ENCODE peak calls at places on chromosomes 4 and X, in six cellular contexts. I is tibial artery, H is colonic mucosa, W is right atrium auricular region, O is cardiac fibroblast, J is NT2/D1. Q is an unnamed sample.

GRCh38 chr4:113482325-113482724 is 279.2 kb downstream of the CAMK2D start:
- DNase-seq in W (no peak), O (no peak), I (no peak), H (no peak), J (no peak), Q (no peak)

GRCh38 chrX:140343226-140343873 is 161.5 kb downstream of the SOX3 start:
- DNase-seq in H (no peak), I (no peak), O (no peak), J (no peak), W (no peak), Q (no peak)

GRCh38 chr4:152620915-152621314 is 58.9 kb downstream of the TMEM154 start:
- DNase-seq in O (peak; percentile 18), J (no peak), H (no peak), W (no peak), I (no peak), Q (no peak)

GRCh38 chrX:71976753-71977152 is 66.1 kb downstream of the NHSL2 start:
- DNase-seq in W (no peak), I (no peak), H (no peak), O (peak; percentile 9), J (no peak), Q (no peak)

GRCh38 chrX:21932277-21932996 is 8.1 kb upstream of the SMS start:
- DNase-seq in H (no peak), J (no peak), W (peak; percentile 67), O (peak; percentile 90), I (peak; percentile 74), Q (peak; percentile 61)

GRCh38 chrX:87370865-87371264 is 146.7 kb upstream of the KLHL4 start:
- DNase-seq in I (no peak), J (no peak), O (no peak), W (no peak), H (no peak), Q (no peak)

GRCh38 chr4:114600066-114600552 is 1.5 kb downstream of the UGT8 start:
- DNase-seq in I (no peak), H (no peak), O (no peak), J (no peak), W (no peak), Q (no peak)

GRCh38 chr4:109969909-109970308 is 57.2 kb downstream of the EGF start:
- DNase-seq in W (no peak), I (no peak), O (no peak), J (no peak), H (no peak), Q (no peak)

GRCh38 chr4:22616516-22616915 is 76.2 kb upstream of the GBA3 start:
- DNase-seq in I (no peak), H (no peak), W (no peak), O (no peak), J (peak; percentile 6), Q (no peak)

GRCh38 chr4:70709551-70710080 is 12.1 kb upstream of the RUFY3 start:
- DNase-seq in J (no peak), O (no peak), I (no peak), H (no peak), W (no peak), Q (no peak)

GRCh38 chr4:167903291-167903721 is 189.0 kb upstream of the ANXA10 start:
- DNase-seq in H (no peak), O (peak; percentile 86), W (no peak), J (no peak), I (no peak), Q (no peak)

GRCh38 chr4:142293536-142293935 is 552.6 kb downstream of the INPP4B start:
- DNase-seq in W (no peak), H (no peak), O (peak; percentile 79), J (no peak), I (no peak), Q (no peak)

GRCh38 chrX:107676559-107677378 is 48.5 kb downstream of the PRPS1 start:
- DNase-seq in H (peak; percentile 75), I (peak; percentile 96), J (no peak), W (peak; percentile 91), O (peak; percentile 97), Q (peak; percentile 51)

GRCh38 chrX:107673933-107674479 is 45.7 kb downstream of the PRPS1 start:
- DNase-seq in O (peak; percentile 95), J (no peak), I (peak; percentile 94), W (peak; percentile 93), H (peak; percentile 65), Q (no peak)

GRCh38 chrX:107675823-107676555 is 47.7 kb downstream of the PRPS1 start:
- DNase-seq in I (peak; percentile 81), W (no peak), O (peak; percentile 79), H (no peak), J (no peak), Q (no peak)

GRCh38 chrX:107674480-107675364 is 46.4 kb downstream of the PRPS1 start:
- DNase-seq in H (peak; percentile 66), W (peak; percentile 92), I (peak; percentile 88), J (no peak), O (peak; percentile 92), Q (no peak)

DNA sequence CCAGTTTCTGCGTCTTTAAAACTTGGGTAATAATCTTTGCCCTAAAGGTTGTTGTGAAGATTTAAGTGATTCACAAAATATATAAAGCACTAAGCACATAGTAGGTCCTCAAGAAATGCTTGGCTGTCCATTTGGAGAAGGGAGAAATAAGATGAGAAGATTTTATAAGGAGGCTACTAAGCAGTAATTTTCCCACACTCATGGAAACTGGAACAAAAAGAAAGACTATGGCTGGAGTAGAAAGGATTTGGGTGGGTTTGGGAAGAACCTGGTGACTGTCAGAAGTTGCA is 47.0 kb downstream of the PRPS1 start:
- DNase-seq in W (no peak), I (no peak), H (no peak), J (no peak), O (no peak), Q (no peak)
- H3K4me3 ChIP-seq in W (peak overlapping the region; percentile 42), I (peak overlapping the region; percentile 69), H (no peak overlapping the region), J (no peak overlapping the region), O (peak overlapping the region; percentile 72), Q (no peak overlapping the region)

DNA sequence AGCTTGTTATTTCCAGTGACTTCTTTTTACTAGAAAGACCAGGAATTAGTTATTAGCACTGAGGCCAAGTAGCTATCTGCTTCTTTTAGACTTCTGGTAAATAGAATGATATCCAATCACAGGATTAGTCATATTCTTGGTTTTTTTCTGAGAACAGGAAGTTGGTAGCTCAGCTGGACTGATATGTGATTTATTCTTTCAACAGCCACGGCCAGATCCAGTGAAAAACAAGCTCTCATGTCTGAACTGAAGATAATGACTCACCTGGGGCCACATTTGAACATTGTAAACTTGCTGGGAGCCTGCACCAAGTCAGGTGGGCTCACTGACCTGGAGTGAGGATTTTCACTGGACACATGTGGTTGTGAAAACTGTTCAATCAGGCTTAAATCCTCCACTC is 48.6 kb downstream of the PDGFRA start:
- DNase-seq in I (no peak), W (no peak), J (no peak), H (no peak), O (peak; percentile 85), Q (peak; percentile 53)
- H3K4me3 ChIP-seq in I (no peak overlapping the region), W (no peak overlapping the region), J (no peak overlapping the region), H (no peak overlapping the region), O (no peak overlapping the region), Q (no peak overlapping the region)

GRCh38 chrX:139203681-139204575 is 326.6 kb upstream of the F9 start:
- DNase-seq in W (no peak), I (no peak), J (no peak), O (no peak), H (no peak), Q (no peak)

GRCh38 chrX:139202742-139203410 is 327.7 kb upstream of the F9 start:
- DNase-seq in H (no peak), J (no peak), W (no peak), O (no peak), I (no peak), Q (no peak)

GRCh38 chrX:139206914-139207313 is 323.6 kb upstream of the F9 start:
- DNase-seq in W (no peak), H (no peak), O (no peak), J (no peak), I (no peak), Q (no peak)

GRCh38 chrX:139204576-139204902 is 326.0 kb upstream of the F9 start:
- DNase-seq in H (no peak), O (no peak), J (no peak), I (no peak), W (no peak), Q (no peak)

DNA sequence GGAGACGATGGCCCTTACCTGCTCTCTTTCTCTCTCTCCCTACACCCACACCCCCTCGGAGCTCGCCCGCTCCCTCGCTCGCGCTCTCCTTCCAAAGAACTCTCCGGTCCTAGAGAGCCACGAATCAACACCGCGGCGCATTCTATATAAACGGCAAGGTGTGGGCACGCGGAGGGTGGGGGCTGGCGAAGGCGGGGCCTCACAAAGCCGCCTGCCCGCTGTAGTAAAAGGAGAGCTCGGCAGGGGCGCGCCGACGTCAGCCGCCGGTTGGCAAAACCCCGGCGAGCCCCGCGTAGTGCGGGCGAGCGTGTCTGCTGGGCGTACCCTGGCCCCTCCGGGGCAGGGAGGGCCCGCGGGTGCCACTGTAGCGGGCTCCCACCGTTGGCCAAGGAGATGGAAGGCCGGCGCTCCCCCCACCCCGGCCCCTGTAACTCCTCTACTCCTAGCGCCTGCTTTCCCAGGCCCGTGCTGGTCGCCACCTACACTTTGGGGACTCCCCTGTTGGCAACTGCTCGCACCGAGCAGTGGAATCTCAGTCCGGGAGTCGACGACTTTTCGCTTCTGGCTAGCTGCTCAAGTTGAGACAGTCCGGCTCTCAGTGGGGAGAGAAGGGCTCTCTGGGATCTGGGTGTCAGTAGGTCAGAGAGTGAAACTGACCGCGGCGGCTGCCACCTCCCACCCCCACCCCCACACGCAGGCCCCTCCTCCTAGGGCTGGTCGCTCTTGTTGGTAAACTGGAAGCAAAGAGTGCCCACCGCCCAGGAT is 325.5 kb upstream of the F9 start:
- DNase-seq in W (no peak), I (no peak), H (peak; percentile 24), O (no peak), J (peak; percentile 35), Q (no peak)
- H3K4me3 ChIP-seq in W (peak overlapping the region; percentile 29), I (peak overlapping the region; percentile 46), H (peak overlapping the region; percentile 38), O (peak overlapping the region; percentile 21), J (peak overlapping the region; percentile 37), Q (peak overlapping the region; percentile 40)

GRCh38 chr4:4328206-4328605 is 38.2 kb downstream of the ZBTB49 start:
- DNase-seq in O (no peak), I (no peak), H (no peak), J (no peak), W (no peak), Q (no peak)
- H3K4me3 ChIP-seq in O (no peak overlapping the region), I (no peak overlapping the region), H (no peak overlapping the region), J (no peak overlapping the region), W (no peak overlapping the region), Q (no peak overlapping the region)

DNA sequence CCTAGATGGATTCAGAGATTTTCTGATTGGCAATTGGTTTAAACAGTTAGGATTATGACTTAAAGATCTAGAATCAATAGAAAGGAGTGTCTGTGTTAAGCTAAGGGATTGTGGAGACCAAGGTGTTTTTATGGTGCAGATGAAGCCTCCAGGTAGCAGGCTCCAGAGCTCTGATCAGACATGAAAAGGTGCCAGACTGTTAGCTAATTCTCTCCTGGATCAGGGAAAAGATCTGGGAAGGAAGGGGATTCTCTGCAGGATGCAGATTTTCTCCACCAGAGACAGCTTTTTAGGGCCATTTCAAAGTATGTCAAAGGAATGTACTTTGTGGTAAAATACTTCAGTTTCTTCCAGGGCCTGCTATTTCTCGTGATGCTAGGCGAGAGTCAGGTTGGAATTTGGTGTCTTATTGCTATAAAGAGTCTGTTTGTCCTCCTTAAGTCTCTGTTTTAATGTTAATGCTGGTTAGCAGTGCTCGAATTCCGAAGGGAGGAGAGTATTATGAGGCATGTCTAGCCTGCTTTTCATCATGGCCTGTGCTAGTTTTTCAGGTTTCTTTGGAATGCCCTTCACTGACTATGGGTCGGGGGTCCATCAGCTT is 12.0 kb upstream of the GPR78 start:
- DNase-seq in H (no peak), J (peak; percentile 93), I (no peak), O (no peak), W (no peak), Q (peak; percentile 20)
- H3K4me3 ChIP-seq in H (no peak overlapping the region), J (no peak overlapping the region), I (no peak overlapping the region), O (no peak overlapping the region), W (no peak overlapping the region), Q (no peak overlapping the region)

GRCh38 chrX:104254442-104255115 is at the start of gene ESX1:
- DNase-seq in W (no peak), O (peak; percentile 10), J (no peak), I (no peak), H (no peak), Q (no peak)
- H3K4me3 ChIP-seq in W (no peak within 1 kb of the TSS), O (peak within 1 kb of the TSS; percentile 3), J (peak within 1 kb of the TSS; percentile 21), I (peak within 1 kb of the TSS; percentile 6), H (no peak within 1 kb of the TSS), Q (peak within 1 kb of the TSS; percentile 10)